ENCODE peak calls at places on chromosomes 13 and 19, in seven cellular contexts. One of them, this sample, is unnamed.

GRCh38 chr13:104295537-104295936 is 1229.3 kb upstream of the SLC10A2 start:
- DNase-seq in BE2C: no peak
- DNase-seq in stomach: no peak
- DNase-seq in transverse colon: no peak
- DNase-seq in DND-41: no peak
- DNase-seq in heart left ventricle: no peak
- DNase-seq in fibroblast of lung: no peak
- DNase-seq in this sample: no peak

GRCh38 chr19:14375582-14376291 is 5.5 kb upstream of the ADGRE5 start:
- DNase-seq in BE2C: no peak
- DNase-seq in stomach: no peak
- DNase-seq in transverse colon: no peak
- DNase-seq in DND-41: no peak
- DNase-seq in heart left ventricle: peak; percentile 72
- DNase-seq in fibroblast of lung: no peak
- DNase-seq in this sample: peak; percentile 37

GRCh38 chr19:19120308-19121156 is 17.7 kb downstream of the TMEM161A start:
- DNase-seq in BE2C: peak; percentile 81
- DNase-seq in stomach: peak; percentile 68
- DNase-seq in transverse colon: peak; percentile 71
- DNase-seq in DND-41: peak; percentile 79
- DNase-seq in heart left ventricle: no peak
- DNase-seq in fibroblast of lung: peak; percentile 68
- DNase-seq in this sample: peak; percentile 49

GRCh38 chr19:3577741-3578344 is 5.1 kb downstream of the HMG20B start:
- DNase-seq in BE2C: no peak
- DNase-seq in stomach: no peak
- DNase-seq in transverse colon: peak; percentile 73
- DNase-seq in DND-41: no peak
- DNase-seq in heart left ventricle: no peak
- DNase-seq in fibroblast of lung: no peak
- DNase-seq in this sample: no peak

GRCh38 chr13:95128045-95128643 is 173.1 kb downstream of the ABCC4 start:
- DNase-seq in BE2C: no peak
- DNase-seq in stomach: peak; percentile 52
- DNase-seq in transverse colon: no peak
- DNase-seq in DND-41: no peak
- DNase-seq in heart left ventricle: no peak
- DNase-seq in fibroblast of lung: peak; percentile 66
- DNase-seq in this sample: no peak

GRCh38 chr13:34863360-34864135 is 78.5 kb upstream of the NBEA start:
- DNase-seq in BE2C: no peak
- DNase-seq in stomach: no peak
- DNase-seq in transverse colon: no peak
- DNase-seq in DND-41: no peak
- DNase-seq in heart left ventricle: no peak
- DNase-seq in fibroblast of lung: peak; percentile 95
- DNase-seq in this sample: peak; percentile 79

GRCh38 chr19:5665781-5666513 is 14.4 kb downstream of the MICOS13 start:
- DNase-seq in BE2C: no peak
- DNase-seq in stomach: no peak
- DNase-seq in transverse colon: no peak
- DNase-seq in DND-41: no peak
- DNase-seq in heart left ventricle: no peak
- DNase-seq in fibroblast of lung: peak; percentile 58
- DNase-seq in this sample: peak; percentile 52

GRCh38 chr19:35216833-35217707 is 11.5 kb downstream of the FAM187B start:
- DNase-seq in BE2C: no peak
- DNase-seq in stomach: peak; percentile 60
- DNase-seq in transverse colon: peak; percentile 65
- DNase-seq in DND-41: no peak
- DNase-seq in heart left ventricle: peak; percentile 30
- DNase-seq in fibroblast of lung: no peak
- DNase-seq in this sample: no peak

GRCh38 chr19:1910169-1910568 is 5.0 kb downstream of the ADAT3 start:
- DNase-seq in BE2C: peak; percentile 87
- DNase-seq in stomach: no peak
- DNase-seq in transverse colon: no peak
- DNase-seq in DND-41: no peak
- DNase-seq in heart left ventricle: no peak
- DNase-seq in fibroblast of lung: no peak
- DNase-seq in this sample: peak; percentile 73

GRCh38 chr19:13995017-13995728 is 10.9 kb downstream of the RFX1 start:
- DNase-seq in BE2C: no peak
- DNase-seq in stomach: no peak
- DNase-seq in transverse colon: no peak
- DNase-seq in DND-41: no peak
- DNase-seq in heart left ventricle: no peak
- DNase-seq in fibroblast of lung: no peak
- DNase-seq in this sample: peak; percentile 79

GRCh38 chr13:23500858-23501257 is 67.4 kb upstream of the SACS start:
- DNase-seq in BE2C: no peak
- DNase-seq in stomach: no peak
- DNase-seq in transverse colon: no peak
- DNase-seq in DND-41: no peak
- DNase-seq in heart left ventricle: no peak
- DNase-seq in fibroblast of lung: peak; percentile 96
- DNase-seq in this sample: peak; percentile 97

GRCh38 chr13:72839831-72840426 is 58.0 kb downstream of the PIBF1 start:
- DNase-seq in BE2C: peak; percentile 67
- DNase-seq in stomach: peak; percentile 72
- DNase-seq in transverse colon: peak; percentile 79
- DNase-seq in DND-41: peak; percentile 37
- DNase-seq in heart left ventricle: no peak
- DNase-seq in fibroblast of lung: peak; percentile 37
- DNase-seq in this sample: peak; percentile 40

GRCh38 chr13:61095885-61096284 is 319.8 kb downstream of the PCDH20 start:
- DNase-seq in BE2C: no peak
- DNase-seq in stomach: no peak
- DNase-seq in transverse colon: no peak
- DNase-seq in DND-41: no peak
- DNase-seq in heart left ventricle: no peak
- DNase-seq in fibroblast of lung: no peak
- DNase-seq in this sample: no peak

DNA sequence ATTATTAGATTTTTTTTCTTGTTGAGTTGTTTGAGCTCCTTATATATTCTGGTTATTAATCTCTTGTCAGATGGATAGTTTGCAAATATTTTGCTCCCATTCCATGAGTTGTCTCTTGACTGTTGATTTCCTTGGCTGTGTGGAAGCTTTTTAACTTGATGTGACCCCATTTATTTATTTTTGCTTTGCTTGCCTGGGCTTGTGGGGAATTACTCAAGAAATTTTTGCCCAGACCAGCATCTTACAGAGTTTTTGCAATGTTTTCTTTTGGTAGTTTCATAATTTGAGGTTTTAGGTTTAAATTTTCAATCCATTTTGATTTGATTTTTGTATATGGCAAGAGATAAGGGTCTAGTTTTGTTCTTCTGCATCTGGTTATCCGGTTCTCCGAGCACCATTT is 124.7 kb downstream of the PCCA start:
- DNase-seq in BE2C: no peak
- DNase-seq in stomach: no peak
- DNase-seq in transverse colon: no peak
- DNase-seq in DND-41: no peak
- DNase-seq in heart left ventricle: no peak
- DNase-seq in fibroblast of lung: peak; percentile 33
- DNase-seq in this sample: no peak
- H3K4me3 ChIP-seq in BE2C: no peak overlapping the region
- H3K4me3 ChIP-seq in stomach: no peak overlapping the region
- H3K4me3 ChIP-seq in transverse colon: no peak overlapping the region
- H3K4me3 ChIP-seq in DND-41: no peak overlapping the region
- H3K4me3 ChIP-seq in heart left ventricle: no peak overlapping the region
- H3K4me3 ChIP-seq in fibroblast of lung: no peak overlapping the region
- H3K4me3 ChIP-seq in this sample: no peak overlapping the region

GRCh38 chr13:26548251-26548765 is 9.2 kb upstream of the WASF3 start:
- DNase-seq in BE2C: no peak
- DNase-seq in stomach: no peak
- DNase-seq in transverse colon: no peak
- DNase-seq in DND-41: no peak
- DNase-seq in heart left ventricle: no peak
- DNase-seq in fibroblast of lung: no peak
- DNase-seq in this sample: no peak

GRCh38 chr13:26540319-26540718 is 17.2 kb upstream of the WASF3 start:
- DNase-seq in BE2C: no peak
- DNase-seq in stomach: no peak
- DNase-seq in transverse colon: no peak
- DNase-seq in DND-41: no peak
- DNase-seq in heart left ventricle: no peak
- DNase-seq in fibroblast of lung: no peak
- DNase-seq in this sample: no peak

GRCh38 chr13:26541041-26541440 is 16.4 kb upstream of the WASF3 start:
- DNase-seq in BE2C: no peak
- DNase-seq in stomach: no peak
- DNase-seq in transverse colon: no peak
- DNase-seq in DND-41: no peak
- DNase-seq in heart left ventricle: no peak
- DNase-seq in fibroblast of lung: no peak
- DNase-seq in this sample: no peak

GRCh38 chr13:26541678-26542553 is 15.6 kb upstream of the WASF3 start:
- DNase-seq in BE2C: no peak
- DNase-seq in stomach: no peak
- DNase-seq in transverse colon: no peak
- DNase-seq in DND-41: no peak
- DNase-seq in heart left ventricle: no peak
- DNase-seq in fibroblast of lung: no peak
- DNase-seq in this sample: no peak

DNA sequence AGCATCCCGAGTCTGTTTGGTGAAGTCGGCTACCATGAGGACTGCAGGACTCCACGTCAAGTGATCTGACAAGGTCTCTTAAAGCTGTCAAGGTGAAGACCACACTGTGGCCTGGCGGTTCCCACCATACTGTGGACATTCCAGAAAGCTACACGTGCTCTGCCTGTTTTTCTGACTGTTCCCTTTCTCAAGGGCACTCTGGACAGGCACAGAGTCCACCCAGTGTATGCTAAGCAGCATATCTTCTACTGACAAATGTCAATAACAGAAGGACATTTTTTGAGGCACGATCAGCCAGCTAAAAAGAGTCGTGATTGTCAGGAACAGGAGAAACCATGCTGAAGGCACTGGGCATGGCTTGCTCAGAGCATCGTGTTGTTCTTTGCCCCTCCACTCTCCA is 12.8 kb upstream of the WASF3 start:
- DNase-seq in BE2C: no peak
- DNase-seq in stomach: no peak
- DNase-seq in transverse colon: no peak
- DNase-seq in DND-41: no peak
- DNase-seq in heart left ventricle: no peak
- DNase-seq in fibroblast of lung: no peak
- DNase-seq in this sample: no peak
- TF ChIP-seq CTCF in BE2C: no peak
- TF ChIP-seq CTCF in stomach: no peak
- TF ChIP-seq CTCF in transverse colon: no peak
- TF ChIP-seq CTCF in DND-41: no peak
- TF ChIP-seq CTCF in heart left ventricle: no peak
- TF ChIP-seq CTCF in fibroblast of lung: no peak
- TF ChIP-seq CTCF in this sample: no peak

GRCh38 chr19:42423462-42424344 is 3.5 kb downstream of the LIPE start:
- DNase-seq in BE2C: peak; percentile 90
- DNase-seq in stomach: peak; percentile 87
- DNase-seq in transverse colon: peak; percentile 92
- DNase-seq in DND-41: peak; percentile 89
- DNase-seq in heart left ventricle: peak; percentile 91
- DNase-seq in fibroblast of lung: peak; percentile 90
- DNase-seq in this sample: peak; percentile 90

GRCh38 chr19:42422092-42422575 is 5.1 kb downstream of the LIPE start:
- DNase-seq in BE2C: no peak
- DNase-seq in stomach: no peak
- DNase-seq in transverse colon: no peak
- DNase-seq in DND-41: no peak
- DNase-seq in heart left ventricle: peak; percentile 59
- DNase-seq in fibroblast of lung: no peak
- DNase-seq in this sample: no peak

GRCh38 chr19:42422576-42423461 is 4.4 kb downstream of the LIPE start:
- DNase-seq in BE2C: no peak
- DNase-seq in stomach: no peak
- DNase-seq in transverse colon: peak; percentile 47
- DNase-seq in DND-41: no peak
- DNase-seq in heart left ventricle: peak; percentile 49
- DNase-seq in fibroblast of lung: peak; percentile 11
- DNase-seq in this sample: no peak

GRCh38 chr19:42424712-42425131 is 2.5 kb downstream of the LIPE start:
- DNase-seq in BE2C: no peak
- DNase-seq in stomach: no peak
- DNase-seq in transverse colon: no peak
- DNase-seq in DND-41: no peak
- DNase-seq in heart left ventricle: no peak
- DNase-seq in fibroblast of lung: no peak
- DNase-seq in this sample: no peak

DNA sequence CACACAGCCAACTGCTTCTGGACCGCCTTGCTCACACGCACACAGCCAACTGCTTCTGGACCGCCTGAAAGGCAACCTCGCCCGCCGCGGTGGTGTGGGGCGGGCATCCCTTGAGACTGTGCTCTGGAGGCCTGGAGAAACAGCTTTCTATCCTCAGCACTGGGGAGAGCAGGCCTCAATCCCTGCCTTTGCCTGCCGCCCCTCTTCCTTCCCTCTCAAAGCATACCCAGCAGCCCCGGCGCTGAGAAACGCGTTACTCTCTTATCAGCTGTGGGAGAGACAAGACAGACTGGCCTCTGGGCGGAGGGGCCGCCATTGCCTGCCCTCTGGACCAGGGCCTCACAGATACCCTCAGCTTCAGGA is 2.9 kb downstream of the LIPE start:
- DNase-seq in BE2C: no peak
- DNase-seq in stomach: no peak
- DNase-seq in transverse colon: no peak
- DNase-seq in DND-41: no peak
- DNase-seq in heart left ventricle: no peak
- DNase-seq in fibroblast of lung: no peak
- DNase-seq in this sample: no peak
- H3K4me3 ChIP-seq in BE2C: no peak overlapping the region
- H3K4me3 ChIP-seq in stomach: peak overlapping the region; percentile 62
- H3K4me3 ChIP-seq in transverse colon: no peak overlapping the region
- H3K4me3 ChIP-seq in DND-41: peak overlapping the region; percentile 70
- H3K4me3 ChIP-seq in heart left ventricle: peak overlapping the region; percentile 92
- H3K4me3 ChIP-seq in fibroblast of lung: no peak overlapping the region
- H3K4me3 ChIP-seq in this sample: no peak overlapping the region

DNA sequence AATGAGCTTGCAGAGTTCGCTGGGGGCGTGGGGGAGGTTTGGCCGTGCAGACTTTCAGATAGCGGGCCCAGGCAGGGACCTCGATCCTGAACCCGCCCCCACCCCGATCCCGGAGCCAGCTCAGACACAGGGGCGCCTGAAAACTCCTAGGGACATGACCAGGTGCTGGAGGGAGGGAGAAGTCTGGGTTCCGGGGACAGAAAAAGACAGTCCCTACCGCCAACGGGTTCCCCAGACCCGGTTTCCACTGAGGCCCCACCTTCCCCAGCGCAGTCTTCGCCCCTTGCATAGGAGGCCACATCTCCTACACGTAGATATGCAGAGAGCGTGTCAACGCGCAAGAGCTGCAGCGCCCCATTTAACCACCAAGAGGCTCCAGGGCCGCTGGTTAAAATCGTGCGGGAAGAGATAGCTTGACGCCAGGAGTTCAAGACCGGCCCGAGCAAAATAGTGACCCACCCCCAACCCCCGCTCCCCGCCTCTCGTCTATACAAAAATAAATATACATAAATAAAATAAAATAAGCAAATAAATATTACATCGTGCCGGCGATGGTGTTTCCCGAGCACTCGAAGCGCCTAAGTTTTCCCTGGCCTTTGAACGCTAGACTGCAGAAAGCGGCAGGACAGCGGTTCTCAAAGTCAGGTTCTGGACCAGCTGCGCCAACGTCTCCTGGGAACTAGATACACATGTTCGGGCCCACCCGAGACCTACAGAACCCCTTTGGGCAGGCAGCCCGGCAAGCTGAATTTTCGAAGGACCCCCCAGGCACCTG is 8.3 kb downstream of the CCDC8 start:
- DNase-seq in BE2C: no peak
- DNase-seq in stomach: no peak
- DNase-seq in transverse colon: no peak
- DNase-seq in DND-41: no peak
- DNase-seq in heart left ventricle: no peak
- DNase-seq in fibroblast of lung: no peak
- DNase-seq in this sample: no peak
- TF ChIP-seq CTCF in BE2C: no peak
- TF ChIP-seq CTCF in stomach: no peak
- TF ChIP-seq CTCF in transverse colon: peak; percentile 16
- TF ChIP-seq CTCF in DND-41: no peak
- TF ChIP-seq CTCF in heart left ventricle: no peak
- TF ChIP-seq CTCF in fibroblast of lung: peak; percentile 39
- TF ChIP-seq CTCF in this sample: peak; percentile 23